ENCODE peak calls at places on chromosomes 6 and 20, in five cellular contexts. Q, Y, K, J and M are unnamed samples.

GRCh38 chr6:35936960-35937359 is 16.1 kb upstream of the SRPK1 start:
- DNase-seq in Q (no peak), Y (no peak), K (no peak), J (no peak), M (no peak)

GRCh38 chr6:148027201-148027600 is 315.4 kb upstream of the SASH1 start:
- DNase-seq in Q (no peak), Y (no peak), K (no peak), J (no peak), M (no peak)

GRCh38 chr20:7078804-7079203 is 311.3 kb downstream of the BMP2 start:
- DNase-seq in Q (no peak), Y (no peak), K (no peak), J (no peak), M (no peak)

GRCh38 chr6:32447932-32448331 is 8.2 kb downstream of the HLA-DRA start:
- DNase-seq in Q (no peak), Y (peak; percentile 37), K (no peak), J (no peak), M (no peak)

GRCh38 chr20:25258463-25258805 is 10.5 kb downstream of the PYGB start:
- DNase-seq in Q (no peak), Y (no peak), K (no peak), J (no peak), M (no peak)

GRCh38 chr6:28335564-28336283 is at the start of gene ZSCAN31:
- DNase-seq in Q (peak; percentile 96), Y (peak; percentile 91), K (peak; percentile 87), J (peak; percentile 34), M (peak; percentile 57)

GRCh38 chr6:52994031-52994788 is 874 bp downstream of the GSTA4 start:
- DNase-seq in Q (no peak), Y (no peak), K (peak; percentile 19), J (no peak), M (no peak)

GRCh38 chr6:115796061-115796460 is 264.6 kb downstream of the FRK start:
- DNase-seq in Q (no peak), Y (no peak), K (no peak), J (no peak), M (no peak)

GRCh38 chr6:9539231-9539755 is 875.6 kb downstream of the TFAP2A start:
- DNase-seq in Q (no peak), Y (no peak), K (no peak), J (no peak), M (no peak)

GRCh38 chr20:20480689-20481088 is 112.8 kb downstream of the INSM1 start:
- DNase-seq in Q (peak; percentile 11), Y (no peak), K (no peak), J (no peak), M (no peak)

GRCh38 chr6:101401792-101402617 is 8.5 kb downstream of the GRIK2 start:
- DNase-seq in Q (no peak), Y (no peak), K (peak; percentile 75), J (no peak), M (no peak)

GRCh38 chr6:112691289-112691688 is 344.2 kb downstream of the RFPL4B start:
- DNase-seq in Q (peak; percentile 1), Y (no peak), K (no peak), J (no peak), M (no peak)

GRCh38 chr6:79421707-79422484 is 115.3 kb downstream of the LCA5 start:
- DNase-seq in Q (no peak), Y (no peak), K (no peak), J (no peak), M (no peak)

GRCh38 chr6:43113431-43114260 is 37.5 kb downstream of the PTK7 start:
- DNase-seq in Q (no peak), Y (no peak), K (no peak), J (no peak), M (no peak)

GRCh38 chr6:45327956-45328522 is at the start of gene RUNX2:
- DNase-seq in Q (no peak), Y (peak; percentile 13), K (no peak), J (no peak), M (no peak)

GRCh38 chr6:16769986-16770376 is 8.7 kb upstream of the ATXN1 start:
- DNase-seq in Q (no peak), Y (no peak), K (no peak), J (no peak), M (no peak)

GRCh38 chr6:21003780-21004541 is 469.7 kb downstream of the CDKAL1 start:
- DNase-seq in Q (no peak), Y (no peak), K (no peak), J (no peak), M (peak; percentile 17)

GRCh38 chr6:87277123-87277522 is 45.3 kb upstream of the SMIM8 start:
- DNase-seq in Q (no peak), Y (no peak), K (no peak), J (no peak), M (no peak)

GRCh38 chr6:118864330-118865166 is 29.4 kb upstream of the ASF1A start:
- DNase-seq in Q (peak; percentile 7), Y (no peak), K (no peak), J (no peak), M (no peak)

GRCh38 chr20:43766395-43766794 is 39.6 kb upstream of the GTSF1L start:
- DNase-seq in Q (no peak), Y (no peak), K (no peak), J (no peak), M (no peak)

GRCh38 chr6:12343440-12344162 is 53.4 kb downstream of the EDN1 start:
- DNase-seq in Q (no peak), Y (no peak), K (no peak), J (no peak), M (no peak)

GRCh38 chr6:31762356-31762755 is at the start of gene SAPCD1:
- DNase-seq in Q (no peak), Y (no peak), K (no peak), J (no peak), M (no peak)

GRCh38 chr6:37643851-37644672 is 53.6 kb downstream of the MDGA1 start:
- DNase-seq in Q (no peak), Y (peak; percentile 82), K (no peak), J (no peak), M (no peak)

GRCh38 chr6:162882817-162883481 is 155.2 kb downstream of the PACRG start:
- DNase-seq in Q (no peak), Y (no peak), K (no peak), J (no peak), M (no peak)

GRCh38 chr6:159633196-159633595 is 59.8 kb downstream of the SOD2 start:
- DNase-seq in Q (no peak), Y (peak; percentile 16), K (peak; percentile 32), J (no peak), M (no peak)

GRCh38 chr6:55069132-55069781 is 105.1 kb upstream of the HCRTR2 start:
- DNase-seq in Q (no peak), Y (no peak), K (peak; percentile 19), J (no peak), M (no peak)

GRCh38 chr20:22745194-22745500 is 160.8 kb upstream of the FOXA2 start:
- DNase-seq in Q (no peak), Y (no peak), K (no peak), J (no peak), M (no peak)

GRCh38 chr6:167799033-167799933 is 27.4 kb upstream of the AFDN start:
- DNase-seq in Q (no peak), Y (no peak), K (no peak), J (no peak), M (no peak)

GRCh38 chr20:34215711-34216381 is 25.4 kb upstream of the ASIP start:
- DNase-seq in Q (no peak), Y (peak; percentile 64), K (peak; percentile 87), J (peak; percentile 5), M (no peak)

GRCh38 chr20:43911066-43911465 is 3.6 kb upstream of the TOX2 start:
- DNase-seq in Q (peak; percentile 23), Y (peak; percentile 29), K (no peak), J (no peak), M (no peak)

GRCh38 chr20:23228912-23229311 is 121.7 kb upstream of the NXT1 start:
- DNase-seq in Q (no peak), Y (no peak), K (no peak), J (no peak), M (no peak)

GRCh38 chr6:81861281-81861680 is 108.8 kb upstream of the TENT5A start:
- DNase-seq in Q (no peak), Y (no peak), K (no peak), J (no peak), M (no peak)

GRCh38 chr6:6515691-6516607 is 72.6 kb upstream of the LY86 start:
- DNase-seq in Q (no peak), Y (peak; percentile 97), K (no peak), J (peak; percentile 11), M (no peak)

GRCh38 chr6:149060300-149060984 is 257.1 kb upstream of the TAB2 start:
- DNase-seq in Q (no peak), Y (peak; percentile 82), K (no peak), J (no peak), M (no peak)

GRCh38 chr6:139891471-139891870 is 517.0 kb upstream of the CITED2 start:
- DNase-seq in Q (no peak), Y (no peak), K (no peak), J (no peak), M (no peak)

GRCh38 chr6:21949211-21949801 is 347.5 kb downstream of the PRL start:
- DNase-seq in Q (no peak), Y (no peak), K (no peak), J (no peak), M (no peak)

GRCh38 chr6:136696783-136697364 is 95.4 kb downstream of the MAP3K5 start:
- DNase-seq in Q (no peak), Y (no peak), K (no peak), J (no peak), M (no peak)

GRCh38 chr20:61500791-61501321 is 248.8 kb downstream of the CDH4 start:
- DNase-seq in Q (no peak), Y (peak; percentile 75), K (no peak), J (no peak), M (no peak)

GRCh38 chr6:113920663-113921267 is 50.2 kb downstream of the HDAC2 start:
- DNase-seq in Q (no peak), Y (peak; percentile 43), K (no peak), J (no peak), M (no peak)